ENCODE peak calls at places on chromosome 11, in seven cellular contexts. A is endodermal cell; Y is colonic mucosa; M is IMR-90; U is lower lobe of right lung; L is CD8-positive, alpha-beta T cell; I is tibial artery. W is an unnamed sample. For H3K9me3, the result is how much of the 10 kb centered on the place peaks cover.

GRCh38 chr11:12235549-12235944 is 125.2 kb downstream of the MICAL2 start:
- DNase-seq in A (peak), Y (no peak), M (peak), U (no peak), L (no peak), I (no peak), W (no peak)

GRCh38 chr11:14905104-14906033 is 13.3 kb upstream of the CYP2R1 start:
- DNase-seq in A (peak), Y (peak), M (peak), U (peak), L (peak), I (peak), W (peak)

GRCh38 chr11:114270531-114271270 is 25.5 kb upstream of the NNMT start:
- DNase-seq in A (no peak), Y (no peak), M (no peak), U (no peak), L (no peak), I (no peak), W (no peak)

GRCh38 chr11:23897453-23898289 is 599.2 kb upstream of the LUZP2 start:
- DNase-seq in A (no peak), Y (no peak), M (peak), U (no peak), L (no peak), I (no peak), W (no peak)

GRCh38 chr11:131907371-131907770 is 537.0 kb downstream of the NTM start:
- DNase-seq in A (no peak), Y (no peak), M (no peak), U (no peak), L (no peak), I (no peak), W (no peak)

GRCh38 chr11:27347949-27348879 is 14.8 kb downstream of the CCDC34 start:
- DNase-seq in A (no peak), Y (no peak), M (no peak), U (no peak), L (no peak), I (no peak), W (no peak)

GRCh38 chr11:127191689-127192088 is 191.1 kb upstream of the KIRREL3 start:
- DNase-seq in A (no peak), Y (no peak), M (no peak), U (no peak), L (no peak), I (no peak), W (no peak)

GRCh38 chr11:34643846-34644245 is 23.0 kb downstream of the EHF start:
- DNase-seq in A (no peak), Y (no peak), M (no peak), U (no peak), L (no peak), I (no peak), W (no peak)

GRCh38 chr11:80103149-80103859 is 662.5 kb upstream of the TENM4 start:
- DNase-seq in A (no peak), Y (no peak), M (peak), U (no peak), L (no peak), I (no peak), W (no peak)

GRCh38 chr11:61961570-61962212 is 5.7 kb downstream of the FTH1 start:
- DNase-seq in A (peak), Y (peak), M (no peak), U (no peak), L (no peak), I (peak), W (peak)

GRCh38 chr11:31802609-31802989 is 8.5 kb downstream of the PAX6 start:
- DNase-seq in A (peak), Y (no peak), M (no peak), U (no peak), L (no peak), I (no peak), W (peak)

GRCh38 chr11:68215087-68215445 is 2.0 kb upstream of the KMT5B start:
- DNase-seq in A (peak), Y (no peak), M (no peak), U (peak), L (no peak), I (no peak), W (peak)

GRCh38 chr11:103594283-103594682 is 442.2 kb upstream of the DDI1 start:
- DNase-seq in A (no peak), Y (no peak), M (no peak), U (no peak), L (no peak), I (no peak), W (no peak)

GRCh38 chr11:35307221-35307621 is 112.1 kb downstream of the SLC1A2 start:
- DNase-seq in A (no peak), Y (no peak), M (no peak), U (no peak), L (no peak), I (no peak), W (no peak)

GRCh38 chr11:62505112-62505783 is 41.4 kb downstream of the AHNAK start:
- DNase-seq in A (peak), Y (peak), M (no peak), U (no peak), L (no peak), I (no peak), W (no peak)

GRCh38 chr11:133318221-133318620 is 214.1 kb downstream of the OPCML start:
- DNase-seq in A (peak), Y (no peak), M (no peak), U (no peak), L (no peak), I (no peak), W (no peak)
- TF ChIP-seq CTCF in A (no peak), Y (no peak), M (no peak), U (no peak), L (no peak), I (no peak), W (no peak)

GRCh38 chr11:59271811-59272327 is 59.1 kb upstream of the MPEG1 start:
- DNase-seq in A (peak), Y (no peak), M (no peak), U (no peak), L (no peak), I (no peak), W (no peak)
- H3K9me3 ChIP-seq in A (under half), Y (under half), M (under half), U (under half), L (under half), I (under half), W (under half)

DNA sequence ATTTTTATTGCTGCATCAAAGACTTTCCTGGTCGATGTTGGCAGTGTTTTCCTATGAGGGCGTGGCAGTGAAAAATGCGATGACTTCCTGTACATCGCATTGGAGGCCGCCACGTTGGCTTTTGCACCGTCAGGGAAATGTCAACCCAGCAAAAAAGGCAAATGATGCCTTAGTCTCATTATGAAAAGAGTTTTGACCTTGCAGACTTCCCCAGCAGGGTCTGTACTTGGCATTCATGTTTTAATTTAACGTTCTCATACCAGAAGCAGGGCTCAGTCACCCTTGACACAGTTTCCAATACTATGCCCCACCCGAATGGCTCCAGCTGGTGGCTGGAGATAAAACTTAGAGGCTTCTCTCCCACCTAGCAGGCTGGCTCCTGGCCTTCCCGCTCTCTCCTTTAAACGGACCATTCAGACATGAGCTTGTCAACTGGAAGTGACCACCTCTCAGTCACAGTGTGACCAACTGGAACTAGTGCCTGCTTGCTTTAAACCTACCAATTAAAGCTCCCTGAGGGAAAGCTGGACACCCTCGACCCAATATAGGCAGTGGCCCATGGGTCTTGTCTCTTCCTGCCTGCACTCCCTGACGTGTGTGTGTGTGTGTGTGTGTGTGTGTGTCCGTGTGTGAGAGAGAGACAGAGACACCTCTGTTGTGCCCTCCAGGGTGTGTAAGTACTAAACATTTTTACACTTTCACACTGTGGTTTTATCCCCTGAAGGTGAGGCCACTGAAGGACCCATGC is 8.7 kb upstream of the GDPD5 start:
- DNase-seq in A (no peak), Y (peak), M (no peak), U (no peak), L (no peak), I (no peak), W (no peak)
- H3K27ac ChIP-seq in A (no peak), Y (no peak), M (no peak), U (no peak), L (no peak), I (no peak), W (no peak)

GRCh38 chr11:72692498-72693237 is 18.4 kb upstream of the PDE2A start:
- DNase-seq in A (no peak), Y (no peak), M (no peak), U (no peak), L (no peak), I (no peak), W (no peak)

GRCh38 chr11:72695354-72695753 is 21.1 kb upstream of the PDE2A start:
- DNase-seq in A (no peak), Y (no peak), M (no peak), U (no peak), L (no peak), I (no peak), W (no peak)

GRCh38 chr11:72697814-72698213 is 23.6 kb upstream of the PDE2A start:
- DNase-seq in A (no peak), Y (no peak), M (no peak), U (no peak), L (no peak), I (no peak), W (no peak)

GRCh38 chr11:72696866-72697428 is 22.7 kb upstream of the PDE2A start:
- DNase-seq in A (peak), Y (peak), M (no peak), U (no peak), L (no peak), I (no peak), W (no peak)

DNA sequence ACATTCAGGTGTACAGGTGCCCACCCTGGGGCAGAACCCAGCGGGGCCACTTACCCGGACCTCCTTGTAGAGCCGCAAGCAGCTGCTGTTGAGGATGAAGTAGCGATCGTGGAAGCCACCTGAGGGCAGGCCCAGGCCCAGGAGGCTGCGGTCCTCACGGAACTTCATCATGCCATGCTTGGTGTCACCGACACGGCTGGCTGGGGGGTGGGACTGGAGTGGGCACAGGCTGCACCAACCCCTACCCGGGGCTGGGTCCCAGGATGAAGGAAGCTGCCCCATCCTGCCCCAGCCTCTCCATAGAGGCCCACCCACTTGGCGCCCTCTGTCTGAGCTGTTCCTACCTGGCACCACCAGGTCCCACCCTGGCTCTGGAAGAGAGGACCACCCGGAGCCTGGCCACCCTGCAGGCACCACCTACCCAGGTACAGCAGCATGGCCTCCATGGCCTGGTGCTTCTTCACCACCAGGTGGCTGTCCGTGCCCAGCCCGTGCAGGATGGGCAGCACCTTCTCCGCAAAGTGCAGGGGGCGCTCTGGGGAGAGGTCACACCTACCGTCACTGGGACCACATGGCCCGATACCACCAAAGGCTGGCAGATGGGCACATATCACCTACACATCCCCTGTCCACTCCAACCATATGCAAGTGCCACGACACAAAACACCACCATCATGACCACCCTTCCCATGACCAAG is 19.2 kb upstream of the PDE2A start:
- DNase-seq in A (peak), Y (no peak), M (no peak), U (no peak), L (no peak), I (no peak), W (no peak)
- TF ChIP-seq CTCF in A (peak), Y (no peak), M (peak), U (no peak), L (no peak), I (no peak), W (no peak)

DNA sequence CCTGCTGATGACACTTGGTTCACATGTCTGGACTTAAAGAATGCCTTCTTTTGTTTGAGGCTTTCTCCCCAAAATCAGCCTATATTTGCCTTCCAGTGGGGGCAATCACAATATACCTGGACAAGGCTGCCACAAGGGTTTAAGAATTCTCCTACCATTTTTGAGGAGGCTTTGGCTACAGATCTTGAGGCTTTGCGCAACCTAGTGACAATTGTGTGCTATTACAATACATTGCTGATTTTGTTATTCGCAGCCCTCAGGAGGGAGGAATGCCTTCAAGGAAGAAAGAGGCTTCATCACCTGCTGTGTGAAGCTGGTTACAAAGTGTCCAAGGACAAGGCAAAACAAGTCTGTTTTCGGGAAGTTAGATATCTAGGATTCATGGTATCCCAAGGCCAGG is 50.8 kb upstream of the OR4C15 start:
- DNase-seq in A (no peak), Y (no peak), M (no peak), U (no peak), L (no peak), I (no peak), W (no peak)
- H3K9me3 ChIP-seq in A (under half), Y (under half), M (under half), U (under half), L (under half), I (under half), W (under half)

DNA sequence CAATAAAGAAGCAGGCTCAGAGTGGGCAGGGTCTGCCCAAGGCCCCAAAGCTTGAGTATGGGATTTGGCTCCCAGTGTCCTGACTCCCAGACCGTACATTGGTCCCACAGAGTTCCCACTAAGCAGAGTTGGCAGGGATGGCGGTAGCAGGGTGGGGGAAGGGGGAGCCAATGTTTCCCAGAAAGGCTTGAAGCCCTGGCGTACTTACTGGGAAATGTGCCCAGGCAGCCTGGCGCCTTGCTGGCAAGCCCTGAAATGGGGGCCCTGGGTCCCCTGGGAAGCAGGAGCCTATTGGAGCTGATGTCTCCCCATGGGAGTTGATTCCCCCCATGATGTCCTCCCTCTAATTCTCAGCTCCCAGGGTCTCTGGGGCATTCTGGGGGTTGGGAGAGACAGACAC is 9.3 kb downstream of the ARHGEF17 start:
- DNase-seq in A (no peak), Y (peak), M (no peak), U (peak), L (no peak), I (peak), W (no peak)
- H3K27ac ChIP-seq in A (no peak), Y (no peak), M (peak), U (peak), L (no peak), I (peak), W (peak)

GRCh38 chr11:119739975-119740374 is 11.0 kb upstream of the NECTIN1 start:
- DNase-seq in A (no peak), Y (peak), M (no peak), U (no peak), L (no peak), I (no peak), W (no peak)

GRCh38 chr11:119742263-119742861 is 13.4 kb upstream of the NECTIN1 start:
- DNase-seq in A (peak), Y (peak), M (no peak), U (no peak), L (no peak), I (no peak), W (no peak)

GRCh38 chr11:119739021-119739703 is 10.2 kb upstream of the NECTIN1 start:
- DNase-seq in A (no peak), Y (peak), M (no peak), U (no peak), L (no peak), I (no peak), W (no peak)

GRCh38 chr11:119743041-119743440 is 14.0 kb upstream of the NECTIN1 start:
- DNase-seq in A (no peak), Y (peak), M (no peak), U (no peak), L (no peak), I (no peak), W (no peak)

GRCh38 chr11:119741369-119742262 is 12.6 kb upstream of the NECTIN1 start:
- DNase-seq in A (peak), Y (peak), M (no peak), U (peak), L (peak), I (no peak), W (no peak)
- TF ChIP-seq CTCF in A (peak), Y (peak), M (peak), U (peak), L (peak), I (peak), W (peak)

DNA sequence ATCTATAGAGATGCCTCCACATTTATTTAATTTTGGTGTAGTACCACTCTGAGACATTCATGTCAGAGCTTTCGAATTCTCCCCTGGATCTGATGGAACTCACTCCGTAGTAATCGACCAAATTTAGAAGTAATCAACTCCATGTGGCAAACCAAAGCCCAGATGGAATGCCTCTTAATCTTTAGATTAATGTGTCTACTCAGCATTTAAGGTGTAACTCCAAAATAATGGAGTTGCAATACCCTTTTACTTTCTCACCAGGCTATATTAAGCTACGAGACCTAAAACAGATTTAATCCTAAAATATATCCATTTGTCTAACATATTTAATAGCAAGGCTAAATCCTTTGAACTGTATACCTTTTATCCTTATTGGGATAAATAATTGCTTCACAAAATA is 473.3 kb downstream of the CNTN5 start:
- DNase-seq in A (no peak), Y (no peak), M (no peak), U (no peak), L (no peak), I (no peak), W (no peak)
- H3K9me3 ChIP-seq in A (under half), Y (under half), M (under half), U (under half), L (under half), I (under half), W (under half)

DNA sequence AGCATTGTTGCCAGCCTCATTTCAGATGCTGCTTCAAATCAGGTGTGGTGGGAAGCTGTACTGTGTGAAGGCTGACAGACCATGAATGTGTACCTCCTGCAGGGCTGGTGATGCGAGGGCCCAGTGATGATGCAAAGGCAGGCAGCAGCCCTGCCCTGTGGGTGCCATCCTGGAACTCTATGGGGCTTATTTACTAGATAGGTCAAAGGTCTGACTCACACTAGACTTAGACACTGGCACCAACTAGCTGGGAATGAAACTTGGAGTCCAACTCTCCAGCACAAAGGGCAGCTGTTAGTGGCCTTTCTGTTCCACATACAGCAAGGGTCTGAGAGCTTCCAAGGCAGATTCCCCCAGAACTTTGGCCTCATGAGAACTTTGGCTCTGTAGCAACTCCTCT is 138.4 kb downstream of the TTC17 start:
- DNase-seq in A (no peak), Y (no peak), M (no peak), U (no peak), L (no peak), I (no peak), W (no peak)
- H3K27ac ChIP-seq in A (no peak), Y (no peak), M (no peak), U (no peak), L (no peak), I (no peak), W (no peak)

GRCh38 chr11:110471315-110471714 is 41.6 kb downstream of the FDX1 start:
- DNase-seq in A (no peak), Y (no peak), M (peak), U (no peak), L (no peak), I (no peak), W (no peak)

GRCh38 chr11:110469101-110469500 is 39.4 kb downstream of the FDX1 start:
- DNase-seq in A (no peak), Y (no peak), M (peak), U (no peak), L (no peak), I (no peak), W (no peak)

GRCh38 chr11:110468095-110468494 is 38.3 kb downstream of the FDX1 start:
- DNase-seq in A (no peak), Y (no peak), M (no peak), U (no peak), L (no peak), I (no peak), W (no peak)

GRCh38 chr11:110470716-110471115 is 41.0 kb downstream of the FDX1 start:
- DNase-seq in A (no peak), Y (no peak), M (peak), U (no peak), L (no peak), I (no peak), W (no peak)

GRCh38 chr11:110467556-110467955 is 37.8 kb downstream of the FDX1 start:
- DNase-seq in A (no peak), Y (no peak), M (no peak), U (no peak), L (no peak), I (no peak), W (no peak)
- TF ChIP-seq CTCF in A (peak), Y (no peak), M (no peak), U (no peak), L (no peak), I (no peak), W (no peak)